ENCODE peak calls at places on chromosome 17, in seven cellular contexts. X, W, T, G, Q, E and K are unnamed samples.

GRCh38 chr17:30273373-30273772 is 18.4 kb downstream of the BLMH start:
- DNase-seq in X (no peak), W (no peak), T (no peak), G (no peak), Q (no peak), E (no peak), K (no peak)

GRCh38 chr17:75721463-75722011 is 278 bp downstream of the ITGB4 start:
- DNase-seq in X (no peak), W (peak; percentile 57), T (no peak), G (peak; percentile 64), Q (no peak), E (no peak), K (no peak)

GRCh38 chr17:52106638-52107261 is 51.8 kb downstream of the CA10 start:
- DNase-seq in X (peak; percentile 21), W (peak; percentile 50), T (no peak), G (peak; percentile 48), Q (no peak), E (no peak), K (peak; percentile 42)

GRCh38 chr17:848402-848801 is 66.2 kb downstream of the MRM3 start:
- DNase-seq in X (no peak), W (no peak), T (no peak), G (no peak), Q (no peak), E (no peak), K (no peak)

GRCh38 chr17:79986441-79987186 is 49.1 kb downstream of the TBC1D16 start:
- DNase-seq in X (no peak), W (no peak), T (no peak), G (peak; percentile 45), Q (no peak), E (no peak), K (no peak)

GRCh38 chr17:80080081-80080480 is 21.3 kb upstream of the GAA start:
- DNase-seq in X (no peak), W (no peak), T (no peak), G (no peak), Q (no peak), E (no peak), K (no peak)

GRCh38 chr17:74574489-74575142 is 7.3 kb upstream of the CD300H start:
- DNase-seq in X (no peak), W (no peak), T (no peak), G (peak; percentile 27), Q (no peak), E (no peak), K (no peak)

GRCh38 chr17:75822119-75822799 is 21.9 kb downstream of the UNC13D start:
- DNase-seq in X (peak; percentile 57), W (peak; percentile 88), T (no peak), G (peak; percentile 73), Q (no peak), E (peak; percentile 54), K (peak; percentile 63)

GRCh38 chr17:31629696-31630470 is 229.2 kb downstream of the COPRS start:
- DNase-seq in X (no peak), W (no peak), T (no peak), G (no peak), Q (no peak), E (no peak), K (no peak)

GRCh38 chr17:59365383-59365981 is 34.0 kb downstream of the YPEL2 start:
- DNase-seq in X (no peak), W (no peak), T (no peak), G (no peak), Q (peak; percentile 58), E (no peak), K (no peak)

GRCh38 chr17:74282587-74283370 is 8.7 kb downstream of the DNAI2 start:
- DNase-seq in X (no peak), W (no peak), T (peak; percentile 35), G (no peak), Q (no peak), E (no peak), K (no peak)

GRCh38 chr17:82887255-82888164 is 47.7 kb upstream of the ZNF750 start:
- DNase-seq in X (no peak), W (no peak), T (no peak), G (no peak), Q (no peak), E (no peak), K (no peak)

GRCh38 chr17:76948726-76949342 is 80.6 kb downstream of the MGAT5B start:
- DNase-seq in X (no peak), W (no peak), T (no peak), G (no peak), Q (peak; percentile 56), E (peak; percentile 56), K (no peak)

GRCh38 chr17:78999056-78999768 is 10.4 kb downstream of the CANT1 start:
- DNase-seq in X (peak; percentile 12), W (no peak), T (no peak), G (peak; percentile 12), Q (no peak), E (no peak), K (peak; percentile 10)

GRCh38 chr17:28041844-28042656 is 427 bp upstream of the NLK start:
- DNase-seq in X (no peak), W (no peak), T (no peak), G (no peak), Q (no peak), E (no peak), K (peak; percentile 21)

GRCh38 chr17:41518789-41519449 is at the start of gene KRT15:
- DNase-seq in X (no peak), W (no peak), T (no peak), G (no peak), Q (no peak), E (peak; percentile 65), K (no peak)

GRCh38 chr17:60971515-60972369 is 294.1 kb downstream of the BCAS3 start:
- DNase-seq in X (peak; percentile 18), W (peak; percentile 40), T (no peak), G (peak; percentile 41), Q (no peak), E (no peak), K (no peak)

GRCh38 chr17:68382582-68383085 is 74.7 kb downstream of the WIPI1 start:
- DNase-seq in X (no peak), W (no peak), T (no peak), G (no peak), Q (no peak), E (no peak), K (no peak)

GRCh38 chr17:61091096-61091495 is 308.5 kb upstream of the TBX2 start:
- DNase-seq in X (no peak), W (no peak), T (no peak), G (no peak), Q (no peak), E (no peak), K (no peak)

GRCh38 chr17:80861892-80862291 is 129.7 kb upstream of the CHMP6 start:
- DNase-seq in X (no peak), W (no peak), T (peak; percentile 49), G (no peak), Q (peak; percentile 75), E (no peak), K (no peak)

GRCh38 chr17:80746262-80746935 is 201.8 kb downstream of the RPTOR start:
- DNase-seq in X (no peak), W (no peak), T (no peak), G (no peak), Q (no peak), E (no peak), K (peak; percentile 58)

GRCh38 chr17:49694847-49695697 is 12.7 kb downstream of the SLC35B1 start:
- DNase-seq in X (peak; percentile 63), W (peak; percentile 72), T (peak; percentile 57), G (peak; percentile 74), Q (peak; percentile 52), E (no peak), K (peak; percentile 55)

GRCh38 chr17:19677736-19678379 is 29.3 kb downstream of the ALDH3A2 start:
- DNase-seq in X (no peak), W (no peak), T (no peak), G (no peak), Q (no peak), E (no peak), K (no peak)

GRCh38 chr17:78805301-78805700 is 23.2 kb upstream of the CYTH1 start:
- DNase-seq in X (no peak), W (peak; percentile 33), T (peak; percentile 58), G (no peak), Q (no peak), E (no peak), K (no peak)

GRCh38 chr17:63421681-63422645 is 24.1 kb downstream of the CYB561 start:
- DNase-seq in X (no peak), W (no peak), T (no peak), G (no peak), Q (no peak), E (no peak), K (no peak)

GRCh38 chr17:82805823-82806222 is 34.0 kb downstream of the ZNF750 start:
- DNase-seq in X (no peak), W (no peak), T (no peak), G (no peak), Q (no peak), E (no peak), K (no peak)

GRCh38 chr17:31495049-31495885 is 103.8 kb downstream of the RAB11FIP4 start:
- DNase-seq in X (no peak), W (peak; percentile 82), T (no peak), G (peak; percentile 59), Q (no peak), E (peak; percentile 50), K (no peak)

GRCh38 chr17:3884188-3884587 is 8.7 kb downstream of the CAMKK1 start:
- DNase-seq in X (no peak), W (no peak), T (no peak), G (no peak), Q (no peak), E (no peak), K (no peak)